ENCODE peak calls at places on chromosomes 16 and 17, in four cellular contexts. K is dorsolateral prefrontal cortex, O is fibroblast of lung, L is right atrium auricular region. Y is an unnamed sample.
A peak's percentile ranks its signal among the peaks of the same experiment; 100 is the strongest.

GRCh38 chr16:88350922-88351321 is 31.8 kb upstream of the ZNF469 start:
- DNase-seq in K (no peak), O (no peak), L (no peak), Y (no peak)

GRCh38 chr16:49524578-49525315 is 151.1 kb downstream of the C16orf78 start:
- DNase-seq in K (no peak), O (no peak), L (no peak), Y (no peak)

GRCh38 chr17:32486701-32487459 is at the start of gene CDK5R1:
- DNase-seq in K (no peak), O (peak; percentile 48), L (peak; percentile 57), Y (peak; percentile 58)

GRCh38 chr17:8223356-8224063 is 13.1 kb upstream of the AURKB start:
- DNase-seq in K (peak; percentile 62), O (peak; percentile 62), L (peak; percentile 74), Y (peak; percentile 41)

GRCh38 chr16:85829751-85830445 is 30.4 kb downstream of the COX4I1 start:
- DNase-seq in K (peak; percentile 45), O (no peak), L (no peak), Y (no peak)

GRCh38 chr16:90046122-90046970 is 27.1 kb upstream of the DBNDD1 start:
- DNase-seq in K (no peak), O (no peak), L (no peak), Y (no peak)

GRCh38 chr17:63311416-63311937 is 134.6 kb downstream of the CYB561 start:
- DNase-seq in K (no peak), O (no peak), L (no peak), Y (no peak)

GRCh38 chr16:13390093-13390985 is 488.9 kb downstream of the SHISA9 start:
- DNase-seq in K (no peak), O (no peak), L (no peak), Y (no peak)

GRCh38 chr17:32503251-32504165 is 16.7 kb downstream of the CDK5R1 start:
- DNase-seq in K (no peak), O (peak; percentile 10), L (no peak), Y (peak; percentile 20)

GRCh38 chr17:54919456-54919855 is 18.8 kb downstream of the TOM1L1 start:
- DNase-seq in K (no peak), O (no peak), L (no peak), Y (no peak)

GRCh38 chr17:728911-729310 is 3.5 kb upstream of the TLCD3A start:
- DNase-seq in K (no peak), O (no peak), L (no peak), Y (no peak)

GRCh38 chr17:50290074-50290702 is 15.9 kb downstream of the TMEM92 start:
- DNase-seq in K (no peak), O (peak; percentile 100), L (peak; percentile 95), Y (peak; percentile 97)

GRCh38 chr17:18974407-18975149 is 22.6 kb downstream of the SLC5A10 start:
- DNase-seq in K (no peak), O (no peak), L (no peak), Y (peak; percentile 20)

GRCh38 chr16:31427441-31428276 is 501 bp downstream of the COX6A2 start:
- DNase-seq in K (no peak), O (peak; percentile 28), L (no peak), Y (no peak)

GRCh38 chr17:58332720-58333395 is 4.3 kb upstream of the TSPOAP1 start:
- DNase-seq in K (no peak), O (no peak), L (no peak), Y (no peak)

GRCh38 chr16:56346131-56346890 is 79.0 kb downstream of the AMFR start:
- DNase-seq in K (peak; percentile 29), O (no peak), L (no peak), Y (no peak)

GRCh38 chr17:53462393-53462811 is 360.3 kb upstream of the KIF2B start:
- DNase-seq in K (no peak), O (peak; percentile 31), L (no peak), Y (no peak)

GRCh38 chr17:70098030-70098429 is 23.0 kb downstream of the KCNJ16 start:
- DNase-seq in K (no peak), O (no peak), L (no peak), Y (no peak)

DNA sequence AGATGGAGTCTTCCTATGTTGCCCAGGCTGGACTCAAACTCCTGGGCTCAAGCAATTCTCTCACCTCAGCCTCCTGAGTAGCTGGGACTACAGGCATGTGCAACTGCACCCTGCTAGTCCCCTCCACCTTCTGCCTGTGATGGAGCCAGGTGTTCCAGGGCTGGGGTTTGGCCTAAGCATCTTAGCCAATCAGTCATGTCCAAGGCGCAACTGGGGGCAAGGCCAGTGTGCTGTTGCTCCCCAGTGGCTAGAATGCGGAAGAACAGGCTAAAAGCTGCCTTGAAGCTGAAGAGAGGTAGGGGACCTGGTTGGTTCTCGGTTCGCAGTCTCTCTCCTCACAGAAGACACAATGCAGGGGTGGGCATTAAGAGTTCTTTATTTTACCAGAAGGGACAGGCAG is 18.6 kb downstream of the FLOT2 start:
- DNase-seq in K (no peak), O (peak; percentile 44), L (no peak), Y (peak; percentile 30)
- TF ChIP-seq CTCF in K (peak; percentile 22), O (peak; percentile 61), L (peak; percentile 13), Y (peak; percentile 65)

DNA sequence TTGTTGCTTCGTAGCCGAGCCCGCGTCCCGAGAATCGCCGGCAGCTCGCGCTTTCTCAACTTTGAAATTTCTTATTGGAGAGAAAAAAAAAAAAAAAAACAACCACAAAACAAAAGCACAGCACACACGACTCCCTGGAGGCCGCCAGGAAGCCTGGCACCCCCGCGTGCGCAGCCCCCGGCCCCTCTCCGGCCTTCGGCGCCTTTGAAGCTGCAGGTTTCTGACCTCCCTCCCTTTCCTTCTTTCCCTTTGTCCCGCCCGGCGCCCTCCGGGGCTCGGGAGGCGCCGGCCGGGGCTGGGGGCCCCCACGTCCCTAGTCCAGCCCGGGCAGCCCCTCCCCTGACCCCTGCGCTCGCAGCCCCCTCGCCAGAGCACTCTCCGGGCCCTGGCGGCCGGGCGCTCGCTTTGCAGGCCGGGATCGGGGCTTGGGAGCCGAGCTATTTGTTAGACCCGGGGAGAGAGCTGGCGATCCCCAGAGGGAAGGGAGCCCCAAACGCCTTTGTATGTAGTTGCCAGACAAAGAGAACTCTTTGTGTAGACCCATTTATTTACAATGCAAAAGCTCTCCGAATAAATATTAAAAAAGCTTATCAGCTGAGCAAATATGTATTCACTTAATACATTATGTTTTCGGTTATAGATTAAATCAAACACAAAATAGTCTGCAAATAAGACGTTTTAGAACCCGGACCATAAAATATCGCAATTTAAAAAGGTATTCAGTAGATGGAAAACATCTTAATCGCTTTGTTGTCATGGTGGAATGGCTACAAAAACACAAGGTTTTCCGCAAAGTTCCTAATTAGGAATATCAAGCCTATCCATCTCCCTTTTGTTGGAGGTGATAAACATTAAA is 2.3 kb downstream of the BAHCC1 start:
- DNase-seq in K (no peak), O (peak; percentile 75), L (no peak), Y (peak; percentile 52)
- TF ChIP-seq CTCF in K (peak; percentile 22), O (no peak), L (peak; percentile 42), Y (peak; percentile 67)

GRCh38 chr17:7141824-7142223 is 27.2 kb upstream of the ASGR2 start:
- DNase-seq in K (no peak), O (no peak), L (no peak), Y (no peak)

GRCh38 chr17:7146115-7146514 is 31.5 kb upstream of the ASGR2 start:
- DNase-seq in K (no peak), O (no peak), L (no peak), Y (peak; percentile 25)

GRCh38 chr17:7144203-7144602 is 29.6 kb upstream of the ASGR2 start:
- DNase-seq in K (no peak), O (no peak), L (no peak), Y (no peak)

GRCh38 chr17:7147772-7148171 is 31.4 kb downstream of the ASGR1 start:
- DNase-seq in K (no peak), O (no peak), L (no peak), Y (no peak)
- TF ChIP-seq CTCF in K (no peak), O (no peak), L (no peak), Y (no peak)

GRCh38 chr17:81911277-81911961 is at the start of gene PCYT2:
- DNase-seq in K (peak; percentile 89), O (peak; percentile 83), L (peak; percentile 88), Y (peak; percentile 72)
- TF ChIP-seq CTCF in K (no peak), O (no peak), L (no peak), Y (peak; percentile 44)

GRCh38 chr16:82016964-82017363 is 5.7 kb upstream of the SDR42E1 start:
- DNase-seq in K (no peak), O (peak; percentile 37), L (no peak), Y (no peak)

GRCh38 chr16:82020051-82020450 is 8.8 kb upstream of the SDR42E1 start:
- DNase-seq in K (no peak), O (no peak), L (no peak), Y (no peak)

GRCh38 chr16:82010649-82011048 is 621 bp downstream of the SDR42E1 start:
- DNase-seq in K (no peak), O (no peak), L (no peak), Y (no peak)

GRCh38 chr16:82011199-82011641 is at the start of gene SDR42E1:
- DNase-seq in K (no peak), O (peak; percentile 27), L (no peak), Y (no peak)

GRCh38 chr16:82016268-82016667 is 5.0 kb upstream of the SDR42E1 start:
- DNase-seq in K (no peak), O (peak; percentile 24), L (no peak), Y (no peak)
- TF ChIP-seq CTCF in K (no peak), O (peak; percentile 22), L (peak; percentile 38), Y (peak; percentile 56)

GRCh38 chr17:80600586-80600985 is 55.9 kb downstream of the RPTOR start:
- DNase-seq in K (no peak), O (no peak), L (no peak), Y (no peak)

GRCh38 chr17:80601146-80601545 is 56.5 kb downstream of the RPTOR start:
- DNase-seq in K (no peak), O (no peak), L (no peak), Y (no peak)

GRCh38 chr17:80605326-80606066 is 60.9 kb downstream of the RPTOR start:
- DNase-seq in K (no peak), O (no peak), L (no peak), Y (no peak)

GRCh38 chr17:80604007-80604728 is 59.5 kb downstream of the RPTOR start:
- DNase-seq in K (no peak), O (no peak), L (no peak), Y (no peak)

GRCh38 chr17:80603380-80603779 is 58.7 kb downstream of the RPTOR start:
- DNase-seq in K (no peak), O (no peak), L (no peak), Y (no peak)
- TF ChIP-seq CTCF in K (no peak), O (no peak), L (no peak), Y (no peak)

DNA sequence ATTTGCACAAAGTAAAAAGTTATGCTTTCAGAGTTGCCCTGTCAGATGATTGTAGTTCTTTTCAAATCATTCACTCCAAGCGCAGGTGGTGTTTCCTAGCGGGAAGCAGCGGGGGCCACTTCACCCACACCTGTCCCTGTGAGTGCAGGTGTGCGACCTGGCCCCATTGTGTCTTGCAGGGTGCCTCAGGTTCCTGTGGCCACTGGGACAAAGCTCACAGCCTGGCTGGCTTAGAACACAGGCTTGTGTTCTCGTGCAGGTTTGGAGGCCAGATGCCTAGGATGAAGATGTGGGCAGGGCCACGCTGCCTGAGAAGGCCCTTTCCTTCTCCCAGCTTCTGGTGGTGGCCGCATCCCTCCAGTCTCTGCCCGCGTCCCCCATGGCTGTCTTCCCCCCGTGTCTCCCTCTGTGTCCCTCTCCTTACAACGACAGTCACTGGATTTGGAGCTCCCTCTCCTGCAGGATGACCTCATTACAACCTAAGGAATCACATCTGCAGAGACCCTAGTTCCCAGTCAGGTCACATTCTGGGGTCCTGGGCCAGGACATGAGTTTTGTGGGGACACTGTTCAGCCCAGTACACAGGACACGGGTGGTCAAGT is 90.5 kb downstream of the NPIPB11 start:
- DNase-seq in K (no peak), O (no peak), L (no peak), Y (no peak)
- TF ChIP-seq CTCF in K (no peak), O (no peak), L (peak; percentile 32), Y (peak; percentile 32)